ENCODE peak calls at places on chromosome 22, in four cellular contexts. L, A, O and Q are unnamed samples.

GRCh38 chr22:31970490-31971444 is 26.4 kb downstream of the YWHAH start:
- DNase-seq in L (peak; percentile 51), A (peak; percentile 89), O (peak; percentile 76), Q (peak; percentile 94)

GRCh38 chr22:46696614-46697013 is 41.4 kb downstream of the CERK start:
- DNase-seq in L (no peak), A (no peak), O (no peak), Q (no peak)

GRCh38 chr22:46512683-46513082 is 24.7 kb downstream of the CELSR1 start:
- DNase-seq in L (no peak), A (no peak), O (no peak), Q (no peak)

GRCh38 chr22:24697141-24697540 is 77.4 kb downstream of the PIWIL3 start:
- DNase-seq in L (no peak), A (no peak), O (no peak), Q (no peak)

GRCh38 chr22:38697055-38697980 is 3.4 kb downstream of the JOSD1 start:
- DNase-seq in L (peak; percentile 58), A (no peak), O (peak; percentile 53), Q (no peak)

GRCh38 chr22:23068096-23068831 is 2.1 kb upstream of the GNAZ start:
- DNase-seq in L (no peak), A (no peak), O (no peak), Q (peak; percentile 15)

GRCh38 chr22:28172948-28173360 is 253.9 kb upstream of the PITPNB start:
- DNase-seq in L (no peak), A (no peak), O (no peak), Q (no peak)

GRCh38 chr22:47060718-47061117 is 298.3 kb downstream of the TBC1D22A start:
- DNase-seq in L (no peak), A (no peak), O (no peak), Q (no peak)

GRCh38 chr22:23752090-23752691 is 1.3 kb upstream of the ZNF70 start:
- DNase-seq in L (no peak), A (no peak), O (no peak), Q (no peak)

GRCh38 chr22:27295071-27295470 is 506.5 kb downstream of the MN1 start:
- DNase-seq in L (no peak), A (no peak), O (no peak), Q (no peak)

GRCh38 chr22:38831166-38831945 is 12.5 kb downstream of the NPTXR start:
- DNase-seq in L (peak; percentile 60), A (no peak), O (peak; percentile 77), Q (no peak)

GRCh38 chr22:27105142-27106025 is 448.0 kb downstream of the MIAT start:
- DNase-seq in L (peak; percentile 86), A (no peak), O (peak; percentile 90), Q (no peak)

GRCh38 chr22:40345271-40345670 is 1.0 kb upstream of the ADSL start:
- DNase-seq in L (peak; percentile 41), A (no peak), O (peak; percentile 36), Q (no peak)

GRCh38 chr22:22877523-22878210 is 9.9 kb upstream of the IGLL5 start:
- DNase-seq in L (peak; percentile 45), A (peak; percentile 64), O (peak; percentile 12), Q (peak; percentile 77)

GRCh38 chr22:36417281-36417686 is 29.5 kb upstream of the MYH9 start:
- DNase-seq in L (peak; percentile 73), A (no peak), O (no peak), Q (no peak)

GRCh38 chr22:27152883-27153282 is 495.5 kb downstream of the MIAT start:
- DNase-seq in L (no peak), A (no peak), O (no peak), Q (no peak)

GRCh38 chr22:29205260-29205597 is 467 bp upstream of the EMID1 start:
- DNase-seq in L (no peak), A (no peak), O (no peak), Q (no peak)

GRCh38 chr22:23357028-23357427 is 176.7 kb downstream of the BCR start:
- DNase-seq in L (no peak), A (no peak), O (no peak), Q (no peak)

GRCh38 chr22:38762607-38763006 is 6.8 kb upstream of the SUN2 start:
- DNase-seq in L (no peak), A (no peak), O (no peak), Q (no peak)

DNA sequence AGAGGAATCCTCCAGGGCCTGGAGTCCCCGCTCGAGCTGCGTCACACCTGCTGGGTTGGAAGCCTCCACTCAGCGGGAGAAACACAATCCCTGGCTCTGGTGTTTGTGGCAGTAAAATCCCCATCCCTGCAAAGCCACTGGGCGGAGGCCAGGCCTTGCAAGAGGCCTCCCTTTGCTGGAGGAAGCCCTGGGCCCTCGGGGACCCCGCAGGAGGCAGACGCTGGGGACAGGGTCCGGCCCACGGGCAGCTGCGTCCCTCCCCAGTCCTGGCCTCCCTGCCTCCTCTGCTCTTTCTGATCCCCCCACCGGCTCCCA is 194.7 kb downstream of the BRD1 start:
- DNase-seq in L (no peak), A (no peak), O (no peak), Q (no peak)
- H3K4ac ChIP-seq in L (no peak overlapping the region), A (peak overlapping the region; percentile 77), O (no peak overlapping the region), Q (no peak overlapping the region)

DNA sequence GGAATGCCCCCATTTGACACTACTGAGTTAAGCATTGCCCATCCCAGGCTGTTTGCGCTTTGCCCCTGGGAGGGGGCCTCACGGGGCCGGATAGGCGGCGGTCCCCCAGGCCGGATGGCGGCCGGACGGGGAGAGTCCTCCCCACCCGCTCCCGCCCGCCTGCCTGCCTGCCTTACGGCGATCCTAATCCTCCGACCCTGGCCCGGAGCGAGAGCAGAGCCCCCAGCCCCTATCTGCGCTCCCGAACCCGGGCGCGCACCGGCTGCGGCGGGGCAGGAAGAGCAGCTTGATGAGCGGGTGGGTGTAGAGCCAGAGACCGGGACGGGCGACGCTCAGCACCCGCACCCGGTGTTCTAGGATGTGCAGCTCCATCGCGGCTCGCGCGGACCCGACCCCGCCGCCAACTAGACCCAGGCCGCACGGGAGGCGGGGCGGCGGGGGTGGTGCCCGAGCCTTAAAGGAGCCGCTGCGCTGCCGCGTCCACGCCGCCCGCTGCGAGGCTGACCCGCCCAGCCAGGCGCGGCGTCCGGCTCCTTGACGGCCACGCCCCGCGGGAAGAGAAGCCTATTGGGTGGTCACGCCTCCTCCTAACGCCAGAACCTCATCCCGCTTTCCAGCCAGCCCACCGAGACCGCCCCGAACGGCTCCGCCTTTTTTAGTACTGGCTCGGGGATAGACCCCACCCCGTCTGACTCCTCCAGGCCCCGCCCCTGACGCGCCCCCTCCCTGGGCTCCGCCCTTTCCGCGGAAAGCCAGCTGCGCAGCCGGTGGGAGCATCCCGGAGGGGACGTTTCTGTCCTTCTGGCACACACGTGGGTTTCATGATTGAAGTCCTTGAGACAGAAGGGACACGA is at the start of gene CASTOR1:
- DNase-seq in L (peak; percentile 97), A (peak; percentile 97), O (peak; percentile 98), Q (peak; percentile 99)
- H2BK120ac ChIP-seq in L (no peak within 1 kb of the TSS), A (no peak within 1 kb of the TSS), O (no peak within 1 kb of the TSS), Q (no peak within 1 kb of the TSS)

GRCh38 chr22:20290578-20291248 is 22.6 kb upstream of the RTN4R start:
- DNase-seq in L (no peak), A (no peak), O (no peak), Q (no peak)

GRCh38 chr22:20292673-20293232 is 24.6 kb upstream of the RTN4R start:
- DNase-seq in L (no peak), A (no peak), O (no peak), Q (no peak)

GRCh38 chr22:20292108-20292507 is 24.0 kb upstream of the RTN4R start:
- DNase-seq in L (no peak), A (no peak), O (no peak), Q (no peak)

GRCh38 chr22:20291249-20291586 is 23.1 kb upstream of the RTN4R start:
- DNase-seq in L (no peak), A (no peak), O (no peak), Q (no peak)

DNA sequence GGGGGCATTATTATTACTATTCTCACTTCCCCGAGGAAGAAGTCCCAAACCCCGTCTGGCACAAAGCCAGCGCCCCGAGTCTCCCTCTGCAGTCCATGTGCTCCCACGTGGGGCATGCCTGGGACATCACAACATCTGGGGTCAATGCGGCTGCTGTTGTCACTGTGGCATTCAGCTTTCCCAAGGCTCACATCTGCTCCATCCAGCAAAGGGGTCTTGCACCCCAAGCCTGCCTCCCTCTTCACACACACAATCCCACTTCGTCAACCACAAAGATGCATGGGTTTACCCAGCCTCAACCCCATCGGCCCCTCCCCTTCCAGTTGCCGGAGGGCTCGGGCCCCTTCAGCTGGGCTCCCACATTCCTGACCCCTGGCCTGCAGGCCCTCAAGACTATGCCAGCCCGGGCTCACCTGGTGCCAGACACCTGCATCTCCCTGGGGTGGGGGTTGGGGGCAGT is 23.5 kb upstream of the RTN4R start:
- DNase-seq in L (no peak), A (no peak), O (no peak), Q (no peak)
- H3K4ac ChIP-seq in L (no peak overlapping the region), A (no peak overlapping the region), O (no peak overlapping the region), Q (no peak overlapping the region)

DNA sequence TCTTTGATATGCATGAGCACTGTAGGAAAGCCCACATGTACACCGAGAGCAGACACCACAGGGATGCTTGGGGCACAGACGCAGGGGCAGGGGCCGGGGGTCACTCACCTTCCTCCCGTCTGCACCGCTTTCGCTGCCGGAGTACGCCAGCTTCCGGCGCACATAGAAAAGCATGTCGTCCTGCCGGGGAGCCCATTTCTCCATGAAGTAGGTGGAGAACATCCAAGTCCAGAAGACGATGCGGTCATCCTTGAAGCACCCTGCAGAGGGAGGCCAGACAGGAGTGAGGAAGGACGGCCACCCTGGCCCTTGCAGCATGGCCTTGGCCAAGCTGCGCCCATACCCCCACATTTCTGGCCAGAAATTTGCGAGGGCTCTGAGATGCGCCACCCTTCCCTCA is 28.8 kb downstream of the KIAA0930 start:
- DNase-seq in L (no peak), A (no peak), O (no peak), Q (no peak)
- H2BK120ac ChIP-seq in L (peak overlapping the region; percentile 82), A (no peak overlapping the region), O (peak overlapping the region; percentile 12), Q (no peak overlapping the region)